ENCODE peak calls at places on chromosomes 2 and 18, in five cellular contexts. One of them, this sample, is unnamed.

GRCh38 chr2:217988840-217989204 is 14.0 kb downstream of the TNS1 start:
- DNase-seq in CD4-positive, CD25-positive, alpha-beta regulatory T cell: no peak
- DNase-seq in IMR-90: no peak
- DNase-seq in esophagus squamous epithelium: no peak
- DNase-seq in stomach: no peak
- DNase-seq in this sample: no peak

GRCh38 chr2:209600257-209601180 is 171.1 kb upstream of the UNC80 start:
- DNase-seq in esophagus squamous epithelium: no peak
- DNase-seq in stomach: no peak
- DNase-seq in IMR-90: no peak
- DNase-seq in CD4-positive, CD25-positive, alpha-beta regulatory T cell: no peak
- DNase-seq in this sample: no peak

GRCh38 chr18:79937103-79937860 is 14.2 kb downstream of the SLC66A2 start:
- DNase-seq in IMR-90: no peak
- DNase-seq in stomach: no peak
- DNase-seq in esophagus squamous epithelium: no peak
- DNase-seq in CD4-positive, CD25-positive, alpha-beta regulatory T cell: no peak
- DNase-seq in this sample: no peak

GRCh38 chr2:42218712-42219111 is 49.6 kb downstream of the EML4 start:
- DNase-seq in esophagus squamous epithelium: no peak
- DNase-seq in stomach: no peak
- DNase-seq in IMR-90: no peak
- DNase-seq in CD4-positive, CD25-positive, alpha-beta regulatory T cell: no peak
- DNase-seq in this sample: no peak

GRCh38 chr2:219418155-219418569 is at the start of gene DES:
- DNase-seq in CD4-positive, CD25-positive, alpha-beta regulatory T cell: no peak
- DNase-seq in IMR-90: no peak
- DNase-seq in esophagus squamous epithelium: no peak
- DNase-seq in stomach: no peak
- DNase-seq in this sample: no peak

GRCh38 chr18:50662177-50662576 is 102.3 kb downstream of the MAPK4 start:
- DNase-seq in CD4-positive, CD25-positive, alpha-beta regulatory T cell: no peak
- DNase-seq in IMR-90: peak
- DNase-seq in esophagus squamous epithelium: no peak
- DNase-seq in stomach: no peak
- DNase-seq in this sample: peak

GRCh38 chr18:37282386-37283037 is 283.1 kb downstream of the CELF4 start:
- DNase-seq in esophagus squamous epithelium: no peak
- DNase-seq in IMR-90: no peak
- DNase-seq in stomach: no peak
- DNase-seq in CD4-positive, CD25-positive, alpha-beta regulatory T cell: no peak
- DNase-seq in this sample: no peak

GRCh38 chr18:34650121-34650545 is 60.0 kb upstream of the DTNA start:
- DNase-seq in esophagus squamous epithelium: no peak
- DNase-seq in CD4-positive, CD25-positive, alpha-beta regulatory T cell: no peak
- DNase-seq in IMR-90: peak
- DNase-seq in stomach: no peak
- DNase-seq in this sample: no peak

GRCh38 chr2:187302619-187303018 is 145.4 kb downstream of the CALCRL start:
- DNase-seq in stomach: no peak
- DNase-seq in IMR-90: peak
- DNase-seq in CD4-positive, CD25-positive, alpha-beta regulatory T cell: no peak
- DNase-seq in esophagus squamous epithelium: no peak
- DNase-seq in this sample: no peak

GRCh38 chr18:24270937-24271380 is 126.7 kb downstream of the OSBPL1A start:
- DNase-seq in esophagus squamous epithelium: no peak
- DNase-seq in IMR-90: peak
- DNase-seq in CD4-positive, CD25-positive, alpha-beta regulatory T cell: no peak
- DNase-seq in stomach: no peak
- DNase-seq in this sample: peak

GRCh38 chr2:192073878-192074277 is 120.9 kb downstream of the TMEFF2 start:
- DNase-seq in esophagus squamous epithelium: no peak
- DNase-seq in IMR-90: no peak
- DNase-seq in CD4-positive, CD25-positive, alpha-beta regulatory T cell: no peak
- DNase-seq in stomach: no peak
- DNase-seq in this sample: no peak

GRCh38 chr2:133952420-133952819 is 301.5 kb upstream of the MGAT5 start:
- DNase-seq in IMR-90: no peak
- DNase-seq in esophagus squamous epithelium: no peak
- DNase-seq in stomach: no peak
- DNase-seq in CD4-positive, CD25-positive, alpha-beta regulatory T cell: no peak
- DNase-seq in this sample: no peak

GRCh38 chr2:39593439-39594393 is 72.0 kb upstream of the TMEM178A start:
- DNase-seq in CD4-positive, CD25-positive, alpha-beta regulatory T cell: no peak
- DNase-seq in stomach: peak
- DNase-seq in esophagus squamous epithelium: no peak
- DNase-seq in IMR-90: peak
- DNase-seq in this sample: peak

GRCh38 chr2:55338268-55338667 is 69.2 kb upstream of the MTIF2 start:
- DNase-seq in IMR-90: peak
- DNase-seq in stomach: no peak
- DNase-seq in CD4-positive, CD25-positive, alpha-beta regulatory T cell: no peak
- DNase-seq in esophagus squamous epithelium: no peak
- DNase-seq in this sample: no peak

GRCh38 chr2:84676295-84676694 is 160.0 kb downstream of the DNAH6 start:
- DNase-seq in IMR-90: peak
- DNase-seq in CD4-positive, CD25-positive, alpha-beta regulatory T cell: no peak
- DNase-seq in stomach: no peak
- DNase-seq in esophagus squamous epithelium: no peak
- DNase-seq in this sample: no peak

GRCh38 chr18:44518666-44519065 is 162.0 kb upstream of the SETBP1 start:
- DNase-seq in esophagus squamous epithelium: no peak
- DNase-seq in stomach: no peak
- DNase-seq in IMR-90: no peak
- DNase-seq in CD4-positive, CD25-positive, alpha-beta regulatory T cell: no peak
- DNase-seq in this sample: no peak

GRCh38 chr2:217954971-217955740 is 47.6 kb downstream of the TNS1 start:
- DNase-seq in stomach: peak
- DNase-seq in CD4-positive, CD25-positive, alpha-beta regulatory T cell: no peak
- DNase-seq in esophagus squamous epithelium: no peak
- DNase-seq in IMR-90: no peak
- DNase-seq in this sample: no peak

GRCh38 chr2:232538671-232539070 is 821 bp upstream of the CHRNG start:
- DNase-seq in CD4-positive, CD25-positive, alpha-beta regulatory T cell: no peak
- DNase-seq in IMR-90: no peak
- DNase-seq in stomach: peak
- DNase-seq in esophagus squamous epithelium: no peak
- DNase-seq in this sample: no peak

GRCh38 chr2:101805146-101806088 is 107.9 kb downstream of the MAP4K4 start:
- DNase-seq in stomach: no peak
- DNase-seq in CD4-positive, CD25-positive, alpha-beta regulatory T cell: no peak
- DNase-seq in IMR-90: peak
- DNase-seq in esophagus squamous epithelium: no peak
- DNase-seq in this sample: peak

GRCh38 chr18:21141678-21142422 is 30.2 kb upstream of the ROCK1 start:
- DNase-seq in CD4-positive, CD25-positive, alpha-beta regulatory T cell: no peak
- DNase-seq in esophagus squamous epithelium: no peak
- DNase-seq in stomach: no peak
- DNase-seq in IMR-90: peak
- DNase-seq in this sample: no peak

GRCh38 chr2:228545749-228546148 is 364.3 kb upstream of the SPHKAP start:
- DNase-seq in IMR-90: no peak
- DNase-seq in stomach: no peak
- DNase-seq in esophagus squamous epithelium: no peak
- DNase-seq in CD4-positive, CD25-positive, alpha-beta regulatory T cell: no peak
- DNase-seq in this sample: no peak

GRCh38 chr18:75283758-75284157 is 73.2 kb downstream of the TSHZ1 start:
- DNase-seq in esophagus squamous epithelium: no peak
- DNase-seq in stomach: no peak
- DNase-seq in CD4-positive, CD25-positive, alpha-beta regulatory T cell: no peak
- DNase-seq in IMR-90: no peak
- DNase-seq in this sample: no peak

GRCh38 chr2:85802337-85803103 is 48.7 kb downstream of the ATOH8 start:
- DNase-seq in IMR-90: peak
- DNase-seq in esophagus squamous epithelium: no peak
- DNase-seq in CD4-positive, CD25-positive, alpha-beta regulatory T cell: no peak
- DNase-seq in stomach: no peak
- DNase-seq in this sample: no peak

GRCh38 chr18:24659837-24660720 is 199.6 kb downstream of the HRH4 start:
- DNase-seq in stomach: no peak
- DNase-seq in esophagus squamous epithelium: no peak
- DNase-seq in IMR-90: peak
- DNase-seq in CD4-positive, CD25-positive, alpha-beta regulatory T cell: peak
- DNase-seq in this sample: peak

GRCh38 chr2:10366601-10367270 is 64.0 kb downstream of the HPCAL1 start:
- DNase-seq in CD4-positive, CD25-positive, alpha-beta regulatory T cell: no peak
- DNase-seq in esophagus squamous epithelium: no peak
- DNase-seq in stomach: no peak
- DNase-seq in IMR-90: no peak
- DNase-seq in this sample: no peak

GRCh38 chr18:78977627-78978271 is 1.9 kb upstream of the SALL3 start:
- DNase-seq in CD4-positive, CD25-positive, alpha-beta regulatory T cell: no peak
- DNase-seq in esophagus squamous epithelium: no peak
- DNase-seq in IMR-90: no peak
- DNase-seq in stomach: no peak
- DNase-seq in this sample: no peak

GRCh38 chr2:233354971-233355574 is 779 bp downstream of the DGKD start:
- DNase-seq in IMR-90: no peak
- DNase-seq in stomach: peak
- DNase-seq in CD4-positive, CD25-positive, alpha-beta regulatory T cell: no peak
- DNase-seq in esophagus squamous epithelium: no peak
- DNase-seq in this sample: peak

GRCh38 chr2:29108225-29108624 is 7.0 kb upstream of the CLIP4 start:
- DNase-seq in CD4-positive, CD25-positive, alpha-beta regulatory T cell: no peak
- DNase-seq in esophagus squamous epithelium: no peak
- DNase-seq in stomach: no peak
- DNase-seq in IMR-90: peak
- DNase-seq in this sample: no peak

GRCh38 chr18:1665064-1665463 is 760.4 kb downstream of the ADCYAP1 start:
- DNase-seq in stomach: no peak
- DNase-seq in IMR-90: no peak
- DNase-seq in CD4-positive, CD25-positive, alpha-beta regulatory T cell: no peak
- DNase-seq in esophagus squamous epithelium: no peak
- DNase-seq in this sample: no peak

GRCh38 chr18:67104700-67105284 is 411.7 kb downstream of the DSEL start:
- DNase-seq in IMR-90: peak
- DNase-seq in stomach: peak
- DNase-seq in CD4-positive, CD25-positive, alpha-beta regulatory T cell: no peak
- DNase-seq in esophagus squamous epithelium: no peak
- DNase-seq in this sample: peak

GRCh38 chr18:65659912-65660311 is 90.9 kb upstream of the CDH7 start:
- DNase-seq in CD4-positive, CD25-positive, alpha-beta regulatory T cell: no peak
- DNase-seq in esophagus squamous epithelium: no peak
- DNase-seq in stomach: no peak
- DNase-seq in IMR-90: no peak
- DNase-seq in this sample: no peak

GRCh38 chr18:68916734-68917133 is 118.9 kb downstream of the CCDC102B start:
- DNase-seq in stomach: no peak
- DNase-seq in CD4-positive, CD25-positive, alpha-beta regulatory T cell: no peak
- DNase-seq in esophagus squamous epithelium: no peak
- DNase-seq in IMR-90: no peak
- DNase-seq in this sample: no peak

GRCh38 chr2:227880460-227880859 is 9.0 kb downstream of the DAW1 start:
- DNase-seq in stomach: no peak
- DNase-seq in CD4-positive, CD25-positive, alpha-beta regulatory T cell: no peak
- DNase-seq in IMR-90: no peak
- DNase-seq in esophagus squamous epithelium: no peak
- DNase-seq in this sample: no peak

GRCh38 chr2:99420751-99421299 is 69.0 kb downstream of the REV1 start:
- DNase-seq in CD4-positive, CD25-positive, alpha-beta regulatory T cell: no peak
- DNase-seq in IMR-90: peak
- DNase-seq in stomach: no peak
- DNase-seq in esophagus squamous epithelium: no peak
- DNase-seq in this sample: no peak

GRCh38 chr2:233440314-233440713 is 86.0 kb downstream of the DGKD start:
- DNase-seq in CD4-positive, CD25-positive, alpha-beta regulatory T cell: no peak
- DNase-seq in stomach: peak
- DNase-seq in esophagus squamous epithelium: no peak
- DNase-seq in IMR-90: no peak
- DNase-seq in this sample: no peak

GRCh38 chr2:171389325-171389724 is 44.5 kb downstream of the METTL8 start:
- DNase-seq in esophagus squamous epithelium: no peak
- DNase-seq in CD4-positive, CD25-positive, alpha-beta regulatory T cell: no peak
- DNase-seq in stomach: no peak
- DNase-seq in IMR-90: no peak
- DNase-seq in this sample: no peak
- H3K27ac ChIP-seq in esophagus squamous epithelium: no peak
- H3K27ac ChIP-seq in CD4-positive, CD25-positive, alpha-beta regulatory T cell: no peak
- H3K27ac ChIP-seq in stomach: no peak
- H3K27ac ChIP-seq in IMR-90: no peak
- H3K27ac ChIP-seq in this sample: no peak

DNA sequence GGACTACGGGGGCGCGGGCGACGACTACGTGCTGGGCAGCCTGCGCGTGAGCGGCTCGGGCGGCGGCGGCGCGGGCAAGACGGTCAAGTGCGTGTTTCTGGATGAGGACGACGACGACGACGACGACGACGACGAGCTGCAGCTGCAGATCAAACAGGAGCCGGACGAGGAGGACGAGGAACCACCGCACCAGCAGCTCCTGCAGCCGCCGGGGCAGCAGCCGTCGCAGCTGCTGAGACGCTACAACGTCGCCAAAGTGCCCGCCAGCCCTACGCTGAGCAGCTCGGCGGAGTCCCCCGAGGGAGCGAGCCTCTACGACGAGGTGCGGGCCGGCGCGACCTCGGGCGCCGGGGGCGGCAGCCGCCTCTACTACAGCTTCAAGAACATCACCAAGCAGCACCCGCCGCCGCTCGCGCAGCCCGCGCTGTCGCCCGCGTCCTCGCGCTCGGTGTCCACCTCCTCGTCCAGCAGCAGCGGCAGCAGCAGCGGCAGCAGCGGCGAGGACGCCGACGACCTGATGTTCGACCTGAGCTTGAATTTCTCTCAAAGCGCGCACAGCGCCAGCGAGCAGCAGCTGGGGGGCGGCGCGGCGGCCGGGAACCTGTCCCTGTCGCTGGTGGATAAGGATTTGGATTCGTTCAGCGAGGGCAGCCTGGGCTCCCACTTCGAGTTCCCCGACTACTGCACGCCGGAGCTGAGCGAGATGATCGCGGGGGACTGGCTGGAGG is 1.3 kb downstream of the SOX11 start:
- DNase-seq in esophagus squamous epithelium: no peak
- DNase-seq in CD4-positive, CD25-positive, alpha-beta regulatory T cell: no peak
- DNase-seq in IMR-90: peak
- DNase-seq in stomach: no peak
- DNase-seq in this sample: no peak
- H3K4me3 ChIP-seq in esophagus squamous epithelium: no peak
- H3K4me3 ChIP-seq in CD4-positive, CD25-positive, alpha-beta regulatory T cell: no peak
- H3K4me3 ChIP-seq in IMR-90: peak
- H3K4me3 ChIP-seq in stomach: peak
- H3K4me3 ChIP-seq in this sample: no peak

DNA sequence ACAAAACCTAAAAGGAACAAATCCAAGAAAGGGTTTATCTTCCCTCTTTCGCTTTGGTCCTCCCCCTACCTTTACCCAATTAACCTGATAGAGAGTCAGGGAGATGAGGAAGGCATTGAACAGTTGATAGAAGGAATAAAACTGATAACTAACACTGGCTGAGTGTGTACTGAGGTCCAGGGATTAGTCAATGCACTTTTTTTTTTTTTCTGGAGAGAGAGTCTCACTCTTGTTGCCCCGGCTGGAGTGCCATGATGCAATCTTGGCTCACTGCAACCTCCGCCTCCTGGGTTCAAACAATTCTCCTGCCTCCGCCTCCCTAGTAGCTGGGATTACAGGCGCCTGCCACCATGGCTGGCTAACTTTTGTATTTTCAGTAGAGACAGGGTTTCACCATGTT is 250.2 kb upstream of the CWC22 start:
- DNase-seq in IMR-90: no peak
- DNase-seq in stomach: no peak
- DNase-seq in CD4-positive, CD25-positive, alpha-beta regulatory T cell: no peak
- DNase-seq in esophagus squamous epithelium: no peak
- DNase-seq in this sample: no peak
- H3K27ac ChIP-seq in IMR-90: no peak
- H3K27ac ChIP-seq in stomach: no peak
- H3K27ac ChIP-seq in CD4-positive, CD25-positive, alpha-beta regulatory T cell: no peak
- H3K27ac ChIP-seq in esophagus squamous epithelium: no peak
- H3K27ac ChIP-seq in this sample: no peak

GRCh38 chr2:207128867-207129266 is 36.9 kb downstream of the KLF7 start:
- DNase-seq in esophagus squamous epithelium: no peak
- DNase-seq in IMR-90: no peak
- DNase-seq in CD4-positive, CD25-positive, alpha-beta regulatory T cell: no peak
- DNase-seq in stomach: no peak
- DNase-seq in this sample: no peak
- H3K4me3 ChIP-seq in esophagus squamous epithelium: no peak
- H3K4me3 ChIP-seq in IMR-90: no peak
- H3K4me3 ChIP-seq in CD4-positive, CD25-positive, alpha-beta regulatory T cell: no peak
- H3K4me3 ChIP-seq in stomach: no peak
- H3K4me3 ChIP-seq in this sample: no peak